ENCODE peak calls at places on chromosomes 16 and 17, in nine cellular contexts. One of them, this sample, is unnamed.
A peak's percentile ranks its signal among the peaks of the same experiment; 100 is the strongest.

GRCh38 chr17:44362964-44363612 is 565 bp downstream of the FAM171A2 start:
- DNase-seq in CD8-positive, alpha-beta memory T cell: no peak
- DNase-seq in cardiac muscle cell: no peak
- DNase-seq in choroid plexus epithelial cell: no peak
- DNase-seq in ovary: no peak
- DNase-seq in ELR: peak; percentile 40
- DNase-seq in uterus: peak; percentile 33
- DNase-seq in neural crest cell: no peak
- DNase-seq in adrenal gland: no peak
- DNase-seq in this sample: no peak

GRCh38 chr17:7956208-7956965 is 24.4 kb downstream of the CNTROB start:
- DNase-seq in uterus: peak; percentile 80
- DNase-seq in CD8-positive, alpha-beta memory T cell: no peak
- DNase-seq in choroid plexus epithelial cell: peak; percentile 62
- DNase-seq in neural crest cell: no peak
- DNase-seq in adrenal gland: no peak
- DNase-seq in ovary: no peak
- DNase-seq in cardiac muscle cell: peak; percentile 94
- DNase-seq in ELR: no peak
- DNase-seq in this sample: no peak

GRCh38 chr17:77329741-77330531 is 189.2 kb downstream of the SEC14L1 start:
- DNase-seq in ELR: no peak
- DNase-seq in neural crest cell: no peak
- DNase-seq in uterus: peak; percentile 13
- DNase-seq in ovary: no peak
- DNase-seq in adrenal gland: peak; percentile 52
- DNase-seq in CD8-positive, alpha-beta memory T cell: peak; percentile 45
- DNase-seq in choroid plexus epithelial cell: no peak
- DNase-seq in cardiac muscle cell: no peak
- DNase-seq in this sample: no peak

GRCh38 chr16:22353188-22353919 is 21.1 kb downstream of the CDR2 start:
- DNase-seq in CD8-positive, alpha-beta memory T cell: no peak
- DNase-seq in choroid plexus epithelial cell: peak; percentile 83
- DNase-seq in neural crest cell: no peak
- DNase-seq in ELR: peak; percentile 74
- DNase-seq in ovary: no peak
- DNase-seq in adrenal gland: no peak
- DNase-seq in cardiac muscle cell: peak; percentile 81
- DNase-seq in uterus: no peak
- DNase-seq in this sample: peak; percentile 44

GRCh38 chr16:67674851-67675578 is 8.4 kb downstream of the C16orf86 start:
- DNase-seq in neural crest cell: no peak
- DNase-seq in choroid plexus epithelial cell: no peak
- DNase-seq in ELR: no peak
- DNase-seq in CD8-positive, alpha-beta memory T cell: no peak
- DNase-seq in cardiac muscle cell: no peak
- DNase-seq in ovary: no peak
- DNase-seq in adrenal gland: no peak
- DNase-seq in uterus: no peak
- DNase-seq in this sample: no peak

GRCh38 chr17:28991779-28992178 is 14.1 kb downstream of the SEZ6 start:
- DNase-seq in CD8-positive, alpha-beta memory T cell: no peak
- DNase-seq in choroid plexus epithelial cell: no peak
- DNase-seq in ELR: no peak
- DNase-seq in neural crest cell: no peak
- DNase-seq in cardiac muscle cell: no peak
- DNase-seq in ovary: no peak
- DNase-seq in adrenal gland: no peak
- DNase-seq in uterus: no peak
- DNase-seq in this sample: no peak

GRCh38 chr17:29958947-29959657 is 17.7 kb downstream of the EFCAB5 start:
- DNase-seq in ELR: peak; percentile 88
- DNase-seq in ovary: no peak
- DNase-seq in uterus: no peak
- DNase-seq in adrenal gland: no peak
- DNase-seq in cardiac muscle cell: no peak
- DNase-seq in neural crest cell: no peak
- DNase-seq in choroid plexus epithelial cell: peak; percentile 8
- DNase-seq in CD8-positive, alpha-beta memory T cell: no peak
- DNase-seq in this sample: peak; percentile 50

GRCh38 chr17:37490638-37491614 is 1.2 kb downstream of the DUSP14 start:
- DNase-seq in adrenal gland: peak; percentile 89
- DNase-seq in uterus: peak; percentile 61
- DNase-seq in cardiac muscle cell: peak; percentile 84
- DNase-seq in neural crest cell: peak; percentile 14
- DNase-seq in CD8-positive, alpha-beta memory T cell: no peak
- DNase-seq in choroid plexus epithelial cell: peak; percentile 91
- DNase-seq in ELR: peak; percentile 96
- DNase-seq in ovary: peak; percentile 60
- DNase-seq in this sample: peak; percentile 92

GRCh38 chr16:73605309-73605708 is 557.4 kb upstream of the ZFHX3 start:
- DNase-seq in CD8-positive, alpha-beta memory T cell: no peak
- DNase-seq in choroid plexus epithelial cell: no peak
- DNase-seq in adrenal gland: no peak
- DNase-seq in ovary: no peak
- DNase-seq in neural crest cell: no peak
- DNase-seq in ELR: no peak
- DNase-seq in uterus: no peak
- DNase-seq in cardiac muscle cell: no peak
- DNase-seq in this sample: no peak

GRCh38 chr17:47945529-47946508 is 4.4 kb downstream of the PNPO start:
- DNase-seq in neural crest cell: no peak
- DNase-seq in adrenal gland: no peak
- DNase-seq in choroid plexus epithelial cell: no peak
- DNase-seq in cardiac muscle cell: no peak
- DNase-seq in CD8-positive, alpha-beta memory T cell: no peak
- DNase-seq in ovary: no peak
- DNase-seq in ELR: no peak
- DNase-seq in uterus: no peak
- DNase-seq in this sample: no peak

GRCh38 chr17:2024572-2025219 is 438 bp downstream of the RTN4RL1 start:
- DNase-seq in adrenal gland: no peak
- DNase-seq in neural crest cell: no peak
- DNase-seq in cardiac muscle cell: no peak
- DNase-seq in CD8-positive, alpha-beta memory T cell: no peak
- DNase-seq in ovary: no peak
- DNase-seq in uterus: no peak
- DNase-seq in ELR: no peak
- DNase-seq in choroid plexus epithelial cell: no peak
- DNase-seq in this sample: no peak

GRCh38 chr17:79888811-79889634 is 49.8 kb upstream of the CBX4 start:
- DNase-seq in CD8-positive, alpha-beta memory T cell: no peak
- DNase-seq in uterus: no peak
- DNase-seq in choroid plexus epithelial cell: no peak
- DNase-seq in adrenal gland: no peak
- DNase-seq in ovary: no peak
- DNase-seq in cardiac muscle cell: no peak
- DNase-seq in ELR: no peak
- DNase-seq in neural crest cell: no peak
- DNase-seq in this sample: no peak

GRCh38 chr16:54867302-54867832 is 63.3 kb upstream of the IRX5 start:
- DNase-seq in adrenal gland: no peak
- DNase-seq in ovary: no peak
- DNase-seq in ELR: no peak
- DNase-seq in uterus: no peak
- DNase-seq in CD8-positive, alpha-beta memory T cell: no peak
- DNase-seq in neural crest cell: no peak
- DNase-seq in choroid plexus epithelial cell: no peak
- DNase-seq in cardiac muscle cell: no peak
- DNase-seq in this sample: peak; percentile 2

GRCh38 chr16:4369006-4369766 is 2.5 kb upstream of the VASN start:
- DNase-seq in ELR: peak; percentile 80
- DNase-seq in neural crest cell: no peak
- DNase-seq in cardiac muscle cell: no peak
- DNase-seq in ovary: no peak
- DNase-seq in choroid plexus epithelial cell: no peak
- DNase-seq in adrenal gland: peak; percentile 86
- DNase-seq in CD8-positive, alpha-beta memory T cell: no peak
- DNase-seq in uterus: no peak
- DNase-seq in this sample: peak; percentile 88

GRCh38 chr17:56653877-56654276 is 60.4 kb downstream of the NOG start:
- DNase-seq in cardiac muscle cell: peak; percentile 19
- DNase-seq in ELR: peak; percentile 83
- DNase-seq in adrenal gland: no peak
- DNase-seq in uterus: no peak
- DNase-seq in choroid plexus epithelial cell: peak; percentile 55
- DNase-seq in ovary: no peak
- DNase-seq in CD8-positive, alpha-beta memory T cell: no peak
- DNase-seq in neural crest cell: peak; percentile 16
- DNase-seq in this sample: peak; percentile 78

GRCh38 chr17:80261159-80261894 is 675 bp downstream of the RNF213 start:
- DNase-seq in neural crest cell: peak; percentile 59
- DNase-seq in cardiac muscle cell: peak; percentile 64
- DNase-seq in adrenal gland: peak; percentile 77
- DNase-seq in ovary: peak; percentile 71
- DNase-seq in CD8-positive, alpha-beta memory T cell: peak; percentile 84
- DNase-seq in uterus: peak; percentile 59
- DNase-seq in ELR: peak; percentile 84
- DNase-seq in choroid plexus epithelial cell: peak; percentile 55
- DNase-seq in this sample: peak; percentile 58

GRCh38 chr16:85583491-85584181 is 29.5 kb upstream of the GSE1 start:
- DNase-seq in neural crest cell: no peak
- DNase-seq in CD8-positive, alpha-beta memory T cell: no peak
- DNase-seq in ovary: no peak
- DNase-seq in adrenal gland: no peak
- DNase-seq in choroid plexus epithelial cell: peak; percentile 63
- DNase-seq in ELR: peak; percentile 78
- DNase-seq in cardiac muscle cell: peak; percentile 53
- DNase-seq in uterus: no peak
- DNase-seq in this sample: no peak

GRCh38 chr16:76207270-76207669 is 69.9 kb upstream of the CNTNAP4 start:
- DNase-seq in choroid plexus epithelial cell: no peak
- DNase-seq in CD8-positive, alpha-beta memory T cell: no peak
- DNase-seq in neural crest cell: no peak
- DNase-seq in uterus: no peak
- DNase-seq in cardiac muscle cell: no peak
- DNase-seq in ovary: no peak
- DNase-seq in adrenal gland: no peak
- DNase-seq in ELR: no peak
- DNase-seq in this sample: no peak

GRCh38 chr16:71367243-71367976 is 8.9 kb downstream of the CALB2 start:
- DNase-seq in cardiac muscle cell: peak; percentile 74
- DNase-seq in ovary: no peak
- DNase-seq in uterus: no peak
- DNase-seq in neural crest cell: peak; percentile 70
- DNase-seq in choroid plexus epithelial cell: peak; percentile 59
- DNase-seq in ELR: peak; percentile 71
- DNase-seq in adrenal gland: peak; percentile 72
- DNase-seq in CD8-positive, alpha-beta memory T cell: no peak
- DNase-seq in this sample: peak; percentile 58

GRCh38 chr17:82416771-82417170 is 1.4 kb upstream of the HEXD start:
- DNase-seq in neural crest cell: no peak
- DNase-seq in ovary: no peak
- DNase-seq in choroid plexus epithelial cell: no peak
- DNase-seq in cardiac muscle cell: no peak
- DNase-seq in ELR: peak; percentile 52
- DNase-seq in uterus: no peak
- DNase-seq in CD8-positive, alpha-beta memory T cell: peak; percentile 39
- DNase-seq in adrenal gland: no peak
- DNase-seq in this sample: no peak

GRCh38 chr16:24635900-24636610 is 93.4 kb upstream of the TNRC6A start:
- DNase-seq in CD8-positive, alpha-beta memory T cell: no peak
- DNase-seq in adrenal gland: peak; percentile 96
- DNase-seq in cardiac muscle cell: peak; percentile 98
- DNase-seq in ELR: peak; percentile 85
- DNase-seq in ovary: peak; percentile 68
- DNase-seq in choroid plexus epithelial cell: peak; percentile 97
- DNase-seq in uterus: peak; percentile 78
- DNase-seq in neural crest cell: no peak
- DNase-seq in this sample: peak; percentile 95

GRCh38 chr17:63086483-63087185 is 120.6 kb downstream of the TANC2 start:
- DNase-seq in cardiac muscle cell: no peak
- DNase-seq in uterus: no peak
- DNase-seq in ovary: no peak
- DNase-seq in ELR: no peak
- DNase-seq in CD8-positive, alpha-beta memory T cell: no peak
- DNase-seq in adrenal gland: no peak
- DNase-seq in choroid plexus epithelial cell: no peak
- DNase-seq in neural crest cell: no peak
- DNase-seq in this sample: no peak

GRCh38 chr16:450800-451512 is 25.5 kb downstream of the RAB11FIP3 start:
- DNase-seq in CD8-positive, alpha-beta memory T cell: no peak
- DNase-seq in ovary: no peak
- DNase-seq in choroid plexus epithelial cell: peak; percentile 51
- DNase-seq in uterus: no peak
- DNase-seq in neural crest cell: no peak
- DNase-seq in adrenal gland: no peak
- DNase-seq in ELR: no peak
- DNase-seq in cardiac muscle cell: no peak
- DNase-seq in this sample: no peak

GRCh38 chr17:19805006-19805405 is 56.9 kb upstream of the ALDH3A1 start:
- DNase-seq in adrenal gland: no peak
- DNase-seq in ovary: no peak
- DNase-seq in cardiac muscle cell: no peak
- DNase-seq in ELR: no peak
- DNase-seq in CD8-positive, alpha-beta memory T cell: no peak
- DNase-seq in uterus: no peak
- DNase-seq in choroid plexus epithelial cell: peak; percentile 76
- DNase-seq in neural crest cell: no peak
- DNase-seq in this sample: no peak

GRCh38 chr16:88754912-88755744 is 29.9 kb downstream of the PIEZO1 start:
- DNase-seq in choroid plexus epithelial cell: peak; percentile 38
- DNase-seq in cardiac muscle cell: peak; percentile 25
- DNase-seq in ovary: no peak
- DNase-seq in adrenal gland: no peak
- DNase-seq in ELR: peak; percentile 79
- DNase-seq in uterus: no peak
- DNase-seq in CD8-positive, alpha-beta memory T cell: no peak
- DNase-seq in neural crest cell: no peak
- DNase-seq in this sample: peak; percentile 75

GRCh38 chr16:1414532-1415265 is at the start of gene UNKL:
- DNase-seq in ELR: peak; percentile 65
- DNase-seq in neural crest cell: peak; percentile 64
- DNase-seq in choroid plexus epithelial cell: peak; percentile 59
- DNase-seq in cardiac muscle cell: peak; percentile 67
- DNase-seq in uterus: peak; percentile 84
- DNase-seq in adrenal gland: peak; percentile 84
- DNase-seq in ovary: peak; percentile 89
- DNase-seq in CD8-positive, alpha-beta memory T cell: peak; percentile 90
- DNase-seq in this sample: peak; percentile 45